ENCODE peak calls at places on chromosome 10, in five cellular contexts. A is A673, S is NCI-H1417, V is amniotic epithelial cell, R is fibroblast of lung. W is an unnamed sample.

GRCh38 chr10:62183442-62183841 is 85.2 kb downstream of the RTKN2 start:
- DNase-seq in A (no peak), S (no peak), V (no peak), R (peak; percentile 43), W (no peak)

GRCh38 chr10:72310636-72311035 is 36.9 kb downstream of the DDIT4 start:
- DNase-seq in A (no peak), S (no peak), V (no peak), R (no peak), W (peak; percentile 63)

GRCh38 chr10:86389441-86390193 is 23.0 kb upstream of the GRID1 start:
- DNase-seq in A (no peak), S (no peak), V (peak; percentile 21), R (no peak), W (peak; percentile 57)

GRCh38 chr10:37442882-37443281 is 317.5 kb downstream of the ANKRD30A start:
- DNase-seq in A (no peak), S (no peak), V (no peak), R (no peak), W (no peak)

GRCh38 chr10:100348389-100348927 is 1.4 kb downstream of the SCD start:
- DNase-seq in A (no peak), S (no peak), V (no peak), R (no peak), W (no peak)

GRCh38 chr10:46255696-46256355 is 31.0 kb upstream of the ANTXRL start:
- DNase-seq in A (peak; percentile 40), S (peak; percentile 15), V (peak; percentile 16), R (peak; percentile 10), W (peak; percentile 51)

GRCh38 chr10:69345890-69346474 is 67.7 kb downstream of the HK1 start:
- DNase-seq in A (no peak), S (no peak), V (no peak), R (no peak), W (peak; percentile 49)

GRCh38 chr10:103510791-103511757 is 17.6 kb downstream of the NEURL1 start:
- DNase-seq in A (no peak), S (no peak), V (no peak), R (no peak), W (no peak)

GRCh38 chr10:88064608-88065383 is 201.4 kb downstream of the PTEN start:
- DNase-seq in A (peak; percentile 23), S (no peak), V (peak; percentile 73), R (peak; percentile 25), W (peak; percentile 72)

GRCh38 chr10:104307576-104308438 is 30.5 kb downstream of the ITPRIP start:
- DNase-seq in A (no peak), S (no peak), V (no peak), R (peak; percentile 62), W (no peak)

GRCh38 chr10:67783576-67784294 is 54.3 kb downstream of the DNAJC12 start:
- DNase-seq in A (no peak), S (no peak), V (no peak), R (no peak), W (no peak)

GRCh38 chr10:124180947-124181549 is 87.7 kb upstream of the CHST15 start:
- DNase-seq in A (no peak), S (no peak), V (no peak), R (peak; percentile 80), W (peak; percentile 43)

GRCh38 chr10:93656155-93656554 is 43.8 kb downstream of the PDE6C start:
- DNase-seq in A (no peak), S (no peak), V (peak; percentile 6), R (no peak), W (no peak)

W was measured in mesenchymal stem cell.